ENCODE peak calls at places on chromosome 12, in six cellular contexts. One of them, this sample, is unnamed.

GRCh38 chr12:121224591-121224990 is 14.7 kb downstream of the P2RX4 start:
- DNase-seq in GM23338: no peak
- DNase-seq in astrocyte: no peak
- DNase-seq in PC-3: no peak
- DNase-seq in A549: no peak
- DNase-seq in K562: no peak
- DNase-seq in this sample: peak

GRCh38 chr12:39451977-39452376 is 9.1 kb upstream of the KIF21A start:
- DNase-seq in A549: no peak
- DNase-seq in K562: no peak
- DNase-seq in astrocyte: no peak
- DNase-seq in GM23338: peak
- DNase-seq in PC-3: no peak
- DNase-seq in this sample: no peak

GRCh38 chr12:10288989-10289388 is 18.7 kb upstream of the KLRD1 start:
- DNase-seq in GM23338: no peak
- DNase-seq in astrocyte: no peak
- DNase-seq in A549: no peak
- DNase-seq in K562: no peak
- DNase-seq in PC-3: peak
- DNase-seq in this sample: no peak

GRCh38 chr12:44847888-44848770 is 28.0 kb downstream of the NELL2 start:
- DNase-seq in GM23338: no peak
- DNase-seq in PC-3: no peak
- DNase-seq in K562: no peak
- DNase-seq in A549: no peak
- DNase-seq in astrocyte: no peak
- DNase-seq in this sample: peak

GRCh38 chr12:62912644-62913043 is 22.3 kb downstream of the PPM1H start:
- DNase-seq in astrocyte: no peak
- DNase-seq in A549: no peak
- DNase-seq in PC-3: no peak
- DNase-seq in GM23338: no peak
- DNase-seq in K562: no peak
- DNase-seq in this sample: no peak

GRCh38 chr12:53046655-53047220 is 3.1 kb upstream of the TNS2 start:
- DNase-seq in K562: no peak
- DNase-seq in A549: peak
- DNase-seq in PC-3: no peak
- DNase-seq in GM23338: peak
- DNase-seq in astrocyte: peak
- DNase-seq in this sample: peak

GRCh38 chr12:115916910-115917668 is 360.4 kb downstream of the MED13L start:
- DNase-seq in A549: peak
- DNase-seq in K562: peak
- DNase-seq in PC-3: peak
- DNase-seq in GM23338: peak
- DNase-seq in astrocyte: no peak
- DNase-seq in this sample: peak

GRCh38 chr12:11023387-11023786 is 967 bp upstream of the TAS2R19 start:
- DNase-seq in astrocyte: no peak
- DNase-seq in K562: no peak
- DNase-seq in PC-3: no peak
- DNase-seq in GM23338: no peak
- DNase-seq in A549: no peak
- DNase-seq in this sample: no peak

GRCh38 chr12:53251477-53252348 is 16.4 kb upstream of the ESPL1 start:
- DNase-seq in astrocyte: peak
- DNase-seq in GM23338: peak
- DNase-seq in PC-3: peak
- DNase-seq in K562: peak
- DNase-seq in A549: peak
- DNase-seq in this sample: peak

GRCh38 chr12:2733493-2734252 is 61.1 kb upstream of the FKBP4 start:
- DNase-seq in PC-3: no peak
- DNase-seq in K562: no peak
- DNase-seq in A549: no peak
- DNase-seq in astrocyte: no peak
- DNase-seq in GM23338: peak
- DNase-seq in this sample: peak

GRCh38 chr12:121791671-121792496 is 1.6 kb downstream of the RHOF start:
- DNase-seq in K562: no peak
- DNase-seq in GM23338: no peak
- DNase-seq in astrocyte: no peak
- DNase-seq in A549: no peak
- DNase-seq in PC-3: peak
- DNase-seq in this sample: peak

GRCh38 chr12:49706351-49707126 is 666 bp downstream of the FMNL3 start:
- DNase-seq in GM23338: peak
- DNase-seq in A549: no peak
- DNase-seq in astrocyte: peak
- DNase-seq in PC-3: no peak
- DNase-seq in K562: peak
- DNase-seq in this sample: peak

GRCh38 chr12:23464241-23464812 is 485.1 kb downstream of the SOX5 start:
- DNase-seq in GM23338: no peak
- DNase-seq in astrocyte: no peak
- DNase-seq in PC-3: no peak
- DNase-seq in A549: no peak
- DNase-seq in K562: no peak
- DNase-seq in this sample: no peak

GRCh38 chr12:104201238-104202001 is 14.2 kb upstream of the TXNRD1 start:
- DNase-seq in K562: peak
- DNase-seq in PC-3: peak
- DNase-seq in astrocyte: no peak
- DNase-seq in GM23338: peak
- DNase-seq in A549: peak
- DNase-seq in this sample: peak

GRCh38 chr12:11730299-11731041 is 81.0 kb downstream of the ETV6 start:
- DNase-seq in A549: no peak
- DNase-seq in K562: no peak
- DNase-seq in astrocyte: no peak
- DNase-seq in GM23338: peak
- DNase-seq in PC-3: peak
- DNase-seq in this sample: no peak

GRCh38 chr12:83573676-83574075 is 887.0 kb downstream of the TMTC2 start:
- DNase-seq in PC-3: peak
- DNase-seq in A549: peak
- DNase-seq in GM23338: no peak
- DNase-seq in astrocyte: peak
- DNase-seq in K562: peak
- DNase-seq in this sample: no peak

GRCh38 chr12:54352022-54352531 is 12.2 kb downstream of the GPR84 start:
- DNase-seq in GM23338: peak
- DNase-seq in A549: no peak
- DNase-seq in astrocyte: peak
- DNase-seq in PC-3: no peak
- DNase-seq in K562: peak
- DNase-seq in this sample: peak

GRCh38 chr12:113006641-113007040 is 28.3 kb downstream of the OAS2 start:
- DNase-seq in A549: no peak
- DNase-seq in PC-3: no peak
- DNase-seq in astrocyte: no peak
- DNase-seq in K562: no peak
- DNase-seq in GM23338: no peak
- DNase-seq in this sample: no peak

GRCh38 chr12:116808113-116808786 is 70.1 kb downstream of the RNFT2 start:
- DNase-seq in astrocyte: no peak
- DNase-seq in K562: no peak
- DNase-seq in GM23338: no peak
- DNase-seq in A549: no peak
- DNase-seq in PC-3: no peak
- DNase-seq in this sample: no peak

GRCh38 chr12:68001486-68002466 is 12.5 kb downstream of the IFNG-AS1 start:
- DNase-seq in astrocyte: no peak
- DNase-seq in PC-3: peak
- DNase-seq in GM23338: peak
- DNase-seq in K562: peak
- DNase-seq in A549: no peak
- DNase-seq in this sample: no peak

GRCh38 chr12:121932176-121932536 is 13.8 kb downstream of the CFAP251 start:
- DNase-seq in PC-3: no peak
- DNase-seq in GM23338: no peak
- DNase-seq in K562: no peak
- DNase-seq in A549: no peak
- DNase-seq in astrocyte: no peak
- DNase-seq in this sample: no peak

GRCh38 chr12:57904426-57904825 is 36.9 kb upstream of the ATP23 start:
- DNase-seq in GM23338: no peak
- DNase-seq in astrocyte: no peak
- DNase-seq in PC-3: no peak
- DNase-seq in K562: no peak
- DNase-seq in A549: no peak
- DNase-seq in this sample: no peak

GRCh38 chr12:3378655-3379054 is 112.3 kb upstream of the PRMT8 start:
- DNase-seq in K562: no peak
- DNase-seq in astrocyte: no peak
- DNase-seq in A549: no peak
- DNase-seq in PC-3: no peak
- DNase-seq in GM23338: no peak
- DNase-seq in this sample: no peak

GRCh38 chr12:107329569-107330324 is 236.4 kb upstream of the CRY1 start:
- DNase-seq in astrocyte: no peak
- DNase-seq in K562: no peak
- DNase-seq in PC-3: peak
- DNase-seq in GM23338: no peak
- DNase-seq in A549: no peak
- DNase-seq in this sample: no peak

GRCh38 chr12:123107926-123108681 is 42.8 kb downstream of the PITPNM2 start:
- DNase-seq in PC-3: no peak
- DNase-seq in A549: no peak
- DNase-seq in GM23338: no peak
- DNase-seq in astrocyte: no peak
- DNase-seq in K562: no peak
- DNase-seq in this sample: no peak

GRCh38 chr12:76037130-76038105 is 5.8 kb upstream of the PHLDA1 start:
- DNase-seq in K562: peak
- DNase-seq in PC-3: peak
- DNase-seq in A549: peak
- DNase-seq in GM23338: peak
- DNase-seq in astrocyte: peak
- DNase-seq in this sample: peak

GRCh38 chr12:1795785-1796514 is 24.4 kb upstream of the LRTM2 start:
- DNase-seq in K562: peak
- DNase-seq in PC-3: peak
- DNase-seq in A549: peak
- DNase-seq in GM23338: peak
- DNase-seq in astrocyte: peak
- DNase-seq in this sample: peak

GRCh38 chr12:80321653-80322052 is 122.4 kb upstream of the PTPRQ start:
- DNase-seq in PC-3: peak
- DNase-seq in GM23338: peak
- DNase-seq in astrocyte: peak
- DNase-seq in K562: no peak
- DNase-seq in A549: no peak
- DNase-seq in this sample: peak

GRCh38 chr12:96670334-96670899 is 181.0 kb downstream of the CFAP54 start:
- DNase-seq in PC-3: no peak
- DNase-seq in GM23338: no peak
- DNase-seq in A549: no peak
- DNase-seq in K562: no peak
- DNase-seq in astrocyte: no peak
- DNase-seq in this sample: peak

GRCh38 chr12:98059659-98060343 is 455.6 kb upstream of the TMPO start:
- DNase-seq in K562: no peak
- DNase-seq in A549: no peak
- DNase-seq in GM23338: no peak
- DNase-seq in PC-3: no peak
- DNase-seq in astrocyte: no peak
- DNase-seq in this sample: no peak
- H3K4me2 ChIP-seq in K562: no peak
- H3K4me2 ChIP-seq in A549: no peak
- H3K4me2 ChIP-seq in GM23338: no peak
- H3K4me2 ChIP-seq in PC-3: no peak
- H3K4me2 ChIP-seq in astrocyte: no peak
- H3K4me2 ChIP-seq in this sample: no peak

GRCh38 chr12:88953029-88953586 is 372.8 kb upstream of the KITLG start:
- DNase-seq in astrocyte: no peak
- DNase-seq in GM23338: no peak
- DNase-seq in K562: no peak
- DNase-seq in PC-3: no peak
- DNase-seq in A549: no peak
- DNase-seq in this sample: no peak
- H3K4me2 ChIP-seq in astrocyte: no peak
- H3K4me2 ChIP-seq in GM23338: no peak
- H3K4me2 ChIP-seq in K562: no peak
- H3K4me2 ChIP-seq in PC-3: no peak
- H3K4me2 ChIP-seq in A549: peak
- H3K4me2 ChIP-seq in this sample: no peak

GRCh38 chr12:65125975-65126374 is 4.9 kb upstream of the WIF1 start:
- DNase-seq in astrocyte: no peak
- DNase-seq in K562: peak
- DNase-seq in GM23338: no peak
- DNase-seq in A549: no peak
- DNase-seq in PC-3: no peak
- DNase-seq in this sample: no peak
- H3K4me2 ChIP-seq in astrocyte: no peak
- H3K4me2 ChIP-seq in K562: no peak
- H3K4me2 ChIP-seq in GM23338: no peak
- H3K4me2 ChIP-seq in A549: no peak
- H3K4me2 ChIP-seq in PC-3: no peak
- H3K4me2 ChIP-seq in this sample: no peak

GRCh38 chr12:93896962-93897361 is 219.8 kb downstream of the CRADD start:
- DNase-seq in PC-3: no peak
- DNase-seq in A549: no peak
- DNase-seq in astrocyte: no peak
- DNase-seq in GM23338: no peak
- DNase-seq in K562: no peak
- DNase-seq in this sample: no peak

GRCh38 chr12:93895096-93895460 is 217.9 kb downstream of the CRADD start:
- DNase-seq in K562: no peak
- DNase-seq in astrocyte: no peak
- DNase-seq in A549: no peak
- DNase-seq in GM23338: peak
- DNase-seq in PC-3: no peak
- DNase-seq in this sample: no peak

GRCh38 chr12:93892431-93893210 is 215.4 kb downstream of the CRADD start:
- DNase-seq in A549: no peak
- DNase-seq in astrocyte: no peak
- DNase-seq in GM23338: peak
- DNase-seq in PC-3: no peak
- DNase-seq in K562: no peak
- DNase-seq in this sample: no peak

GRCh38 chr12:93896427-93896826 is 219.3 kb downstream of the CRADD start:
- DNase-seq in GM23338: peak
- DNase-seq in PC-3: no peak
- DNase-seq in A549: peak
- DNase-seq in K562: no peak
- DNase-seq in astrocyte: peak
- DNase-seq in this sample: peak

GRCh38 chr12:93894391-93895095 is 217.4 kb downstream of the CRADD start:
- DNase-seq in PC-3: no peak
- DNase-seq in GM23338: no peak
- DNase-seq in A549: no peak
- DNase-seq in astrocyte: peak
- DNase-seq in K562: no peak
- DNase-seq in this sample: peak
- H3K4me2 ChIP-seq in PC-3: no peak
- H3K4me2 ChIP-seq in GM23338: no peak
- H3K4me2 ChIP-seq in A549: no peak
- H3K4me2 ChIP-seq in astrocyte: peak
- H3K4me2 ChIP-seq in K562: no peak
- H3K4me2 ChIP-seq in this sample: peak

GRCh38 chr12:131831635-131832041 is 3.4 kb downstream of the MMP17 start:
- DNase-seq in astrocyte: peak
- DNase-seq in K562: no peak
- DNase-seq in PC-3: peak
- DNase-seq in A549: no peak
- DNase-seq in GM23338: no peak
- DNase-seq in this sample: peak
- H3K4me2 ChIP-seq in astrocyte: peak
- H3K4me2 ChIP-seq in K562: peak
- H3K4me2 ChIP-seq in PC-3: peak
- H3K4me2 ChIP-seq in A549: peak
- H3K4me2 ChIP-seq in GM23338: peak
- H3K4me2 ChIP-seq in this sample: peak